ENCODE peak calls at places on chromosomes 16 and 17, in nine cellular contexts. One of them, this sample, is unnamed.

GRCh38 chr16:47777191-47777590 is 316.1 kb downstream of the PHKB start:
- DNase-seq in GM23338: no peak
- DNase-seq in OCI-LY7: no peak
- DNase-seq in PC-3: peak
- DNase-seq in neural progenitor cell: no peak
- DNase-seq in SK-N-SH: no peak
- DNase-seq in HCT116: no peak
- DNase-seq in GM23248: peak
- DNase-seq in MM.1S: no peak
- DNase-seq in this sample: no peak

GRCh38 chr16:57485916-57486857 is at the start of gene DOK4:
- DNase-seq in SK-N-SH: peak
- DNase-seq in PC-3: peak
- DNase-seq in neural progenitor cell: peak
- DNase-seq in GM23248: peak
- DNase-seq in HCT116: no peak
- DNase-seq in GM23338: peak
- DNase-seq in MM.1S: peak
- DNase-seq in OCI-LY7: peak
- DNase-seq in this sample: peak

GRCh38 chr17:68491381-68491849 is 20.8 kb upstream of the PRKAR1A start:
- DNase-seq in neural progenitor cell: no peak
- DNase-seq in OCI-LY7: peak
- DNase-seq in SK-N-SH: no peak
- DNase-seq in PC-3: no peak
- DNase-seq in GM23248: no peak
- DNase-seq in HCT116: no peak
- DNase-seq in GM23338: no peak
- DNase-seq in MM.1S: no peak
- DNase-seq in this sample: no peak

GRCh38 chr17:34566201-34566600 is 13.2 kb upstream of the TMEM132E start:
- DNase-seq in MM.1S: no peak
- DNase-seq in GM23338: no peak
- DNase-seq in HCT116: no peak
- DNase-seq in OCI-LY7: no peak
- DNase-seq in GM23248: no peak
- DNase-seq in neural progenitor cell: no peak
- DNase-seq in SK-N-SH: no peak
- DNase-seq in PC-3: no peak
- DNase-seq in this sample: no peak

GRCh38 chr17:55334285-55334684 is 69.5 kb downstream of the HLF start:
- DNase-seq in GM23248: peak
- DNase-seq in GM23338: no peak
- DNase-seq in neural progenitor cell: no peak
- DNase-seq in HCT116: no peak
- DNase-seq in OCI-LY7: no peak
- DNase-seq in PC-3: no peak
- DNase-seq in SK-N-SH: no peak
- DNase-seq in MM.1S: no peak
- DNase-seq in this sample: no peak

GRCh38 chr17:45096141-45096540 is 35.0 kb downstream of the NMT1 start:
- DNase-seq in GM23248: peak
- DNase-seq in MM.1S: no peak
- DNase-seq in OCI-LY7: peak
- DNase-seq in HCT116: peak
- DNase-seq in PC-3: peak
- DNase-seq in GM23338: peak
- DNase-seq in SK-N-SH: no peak
- DNase-seq in neural progenitor cell: peak
- DNase-seq in this sample: peak

GRCh38 chr16:74608381-74608780 is 1.5 kb upstream of the GLG1 start:
- DNase-seq in HCT116: no peak
- DNase-seq in GM23248: no peak
- DNase-seq in PC-3: no peak
- DNase-seq in SK-N-SH: no peak
- DNase-seq in neural progenitor cell: no peak
- DNase-seq in OCI-LY7: no peak
- DNase-seq in MM.1S: no peak
- DNase-seq in GM23338: no peak
- DNase-seq in this sample: no peak

GRCh38 chr16:75099738-75100615 is 16.6 kb downstream of the LDHD start:
- DNase-seq in GM23338: no peak
- DNase-seq in MM.1S: no peak
- DNase-seq in HCT116: no peak
- DNase-seq in OCI-LY7: peak
- DNase-seq in SK-N-SH: peak
- DNase-seq in PC-3: no peak
- DNase-seq in neural progenitor cell: no peak
- DNase-seq in GM23248: no peak
- DNase-seq in this sample: no peak

GRCh38 chr16:27108051-27108770 is 41.5 kb downstream of the C16orf82 start:
- DNase-seq in GM23338: no peak
- DNase-seq in SK-N-SH: no peak
- DNase-seq in PC-3: no peak
- DNase-seq in MM.1S: no peak
- DNase-seq in OCI-LY7: no peak
- DNase-seq in GM23248: no peak
- DNase-seq in neural progenitor cell: no peak
- DNase-seq in HCT116: no peak
- DNase-seq in this sample: no peak

GRCh38 chr16:55232822-55233221 is 91.2 kb upstream of the IRX6 start:
- DNase-seq in OCI-LY7: no peak
- DNase-seq in MM.1S: no peak
- DNase-seq in neural progenitor cell: no peak
- DNase-seq in HCT116: no peak
- DNase-seq in GM23338: no peak
- DNase-seq in GM23248: no peak
- DNase-seq in SK-N-SH: no peak
- DNase-seq in PC-3: no peak
- DNase-seq in this sample: no peak

GRCh38 chr17:29566473-29567361 is at the start of gene ABHD15:
- DNase-seq in OCI-LY7: peak
- DNase-seq in GM23248: peak
- DNase-seq in GM23338: peak
- DNase-seq in neural progenitor cell: peak
- DNase-seq in SK-N-SH: peak
- DNase-seq in HCT116: peak
- DNase-seq in MM.1S: peak
- DNase-seq in PC-3: peak
- DNase-seq in this sample: peak

GRCh38 chr17:1733759-1734158 is 8.9 kb upstream of the SERPINF2 start:
- DNase-seq in PC-3: no peak
- DNase-seq in neural progenitor cell: no peak
- DNase-seq in GM23338: no peak
- DNase-seq in MM.1S: no peak
- DNase-seq in OCI-LY7: no peak
- DNase-seq in HCT116: no peak
- DNase-seq in GM23248: no peak
- DNase-seq in SK-N-SH: peak
- DNase-seq in this sample: no peak

GRCh38 chr17:1730345-1731193 is 6.1 kb downstream of the WDR81 start:
- DNase-seq in neural progenitor cell: no peak
- DNase-seq in MM.1S: no peak
- DNase-seq in PC-3: no peak
- DNase-seq in OCI-LY7: no peak
- DNase-seq in SK-N-SH: peak
- DNase-seq in GM23338: no peak
- DNase-seq in GM23248: peak
- DNase-seq in HCT116: no peak
- DNase-seq in this sample: peak

GRCh38 chr17:1733047-1733357 is 8.5 kb downstream of the WDR81 start:
- DNase-seq in OCI-LY7: no peak
- DNase-seq in PC-3: no peak
- DNase-seq in GM23338: no peak
- DNase-seq in GM23248: no peak
- DNase-seq in HCT116: no peak
- DNase-seq in MM.1S: no peak
- DNase-seq in neural progenitor cell: no peak
- DNase-seq in SK-N-SH: no peak
- DNase-seq in this sample: no peak

GRCh38 chr17:1731194-1731506 is 6.6 kb downstream of the WDR81 start:
- DNase-seq in MM.1S: no peak
- DNase-seq in neural progenitor cell: no peak
- DNase-seq in HCT116: no peak
- DNase-seq in OCI-LY7: no peak
- DNase-seq in SK-N-SH: peak
- DNase-seq in PC-3: no peak
- DNase-seq in GM23338: no peak
- DNase-seq in GM23248: no peak
- DNase-seq in this sample: no peak

DNA sequence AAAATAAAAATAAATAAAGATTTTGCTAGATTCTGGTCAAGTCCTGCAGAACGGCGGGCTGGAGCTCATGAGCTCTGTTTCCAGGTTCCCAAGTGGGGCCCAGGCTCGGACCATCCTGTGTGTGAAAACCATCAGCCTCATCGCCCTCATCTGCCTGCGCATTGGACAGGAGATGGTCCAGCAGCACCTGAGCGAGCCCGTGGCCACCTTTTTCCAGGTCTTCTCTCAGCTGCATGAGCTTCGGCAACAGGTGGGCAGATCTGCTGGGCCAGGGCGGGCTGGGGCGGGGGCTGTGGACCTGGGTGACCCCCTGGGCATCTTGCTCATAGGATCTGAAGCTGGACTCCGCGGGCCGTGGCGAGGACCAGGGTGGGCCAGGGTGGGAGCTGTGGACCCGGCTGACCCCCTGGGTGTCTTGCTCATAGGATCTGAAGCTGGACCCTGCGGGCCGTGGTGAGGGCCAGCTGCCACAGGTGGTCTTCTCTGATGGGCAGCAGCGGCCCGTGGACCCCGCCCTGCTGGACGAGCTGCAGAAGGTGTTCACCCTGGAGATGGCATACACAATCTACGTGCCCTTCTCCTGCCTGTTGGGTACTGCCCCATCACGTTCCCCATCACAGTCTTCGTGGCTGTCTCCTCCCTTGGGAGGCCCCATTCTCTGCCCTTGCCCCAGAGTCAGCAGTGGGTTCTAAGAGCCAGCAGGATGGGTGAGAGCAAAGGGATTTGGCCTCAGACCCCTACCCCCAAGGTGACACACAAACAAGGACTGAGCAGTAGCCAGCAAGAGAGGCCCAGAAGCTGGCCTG is 7.9 kb downstream of the WDR81 start:
- DNase-seq in HCT116: no peak
- DNase-seq in PC-3: no peak
- DNase-seq in OCI-LY7: no peak
- DNase-seq in SK-N-SH: no peak
- DNase-seq in MM.1S: no peak
- DNase-seq in neural progenitor cell: no peak
- DNase-seq in GM23248: no peak
- DNase-seq in GM23338: no peak
- DNase-seq in this sample: no peak
- TF ChIP-seq EZH2phosphoT487 in HCT116: no peak
- TF ChIP-seq EZH2phosphoT487 in PC-3: no peak
- TF ChIP-seq EZH2phosphoT487 in OCI-LY7: no peak
- TF ChIP-seq EZH2phosphoT487 in SK-N-SH: no peak
- TF ChIP-seq EZH2phosphoT487 in MM.1S: no peak
- TF ChIP-seq EZH2phosphoT487 in neural progenitor cell: no peak
- TF ChIP-seq EZH2phosphoT487 in GM23248: no peak
- TF ChIP-seq EZH2phosphoT487 in GM23338: no peak
- TF ChIP-seq EZH2phosphoT487 in this sample: no peak

GRCh38 chr16:16188827-16189226 is 34.5 kb downstream of the ABCC6 start:
- DNase-seq in SK-N-SH: no peak
- DNase-seq in MM.1S: no peak
- DNase-seq in OCI-LY7: no peak
- DNase-seq in PC-3: no peak
- DNase-seq in neural progenitor cell: no peak
- DNase-seq in GM23338: no peak
- DNase-seq in GM23248: no peak
- DNase-seq in HCT116: no peak
- DNase-seq in this sample: no peak
- H3K4me3 ChIP-seq in SK-N-SH: no peak
- H3K4me3 ChIP-seq in MM.1S: no peak
- H3K4me3 ChIP-seq in OCI-LY7: no peak
- H3K4me3 ChIP-seq in PC-3: no peak
- H3K4me3 ChIP-seq in neural progenitor cell: no peak
- H3K4me3 ChIP-seq in GM23338: no peak
- H3K4me3 ChIP-seq in GM23248: no peak
- H3K4me3 ChIP-seq in HCT116: no peak
- H3K4me3 ChIP-seq in this sample: no peak

GRCh38 chr17:78895322-78895721 is 7.7 kb downstream of the CEP295NL start:
- DNase-seq in HCT116: no peak
- DNase-seq in neural progenitor cell: no peak
- DNase-seq in OCI-LY7: no peak
- DNase-seq in PC-3: no peak
- DNase-seq in MM.1S: no peak
- DNase-seq in SK-N-SH: no peak
- DNase-seq in GM23338: no peak
- DNase-seq in GM23248: peak
- DNase-seq in this sample: no peak

GRCh38 chr17:78892936-78893379 is 10.0 kb downstream of the CEP295NL start:
- DNase-seq in SK-N-SH: no peak
- DNase-seq in neural progenitor cell: no peak
- DNase-seq in GM23248: no peak
- DNase-seq in OCI-LY7: no peak
- DNase-seq in MM.1S: no peak
- DNase-seq in PC-3: no peak
- DNase-seq in GM23338: no peak
- DNase-seq in HCT116: no peak
- DNase-seq in this sample: no peak

GRCh38 chr17:78892520-78892919 is 10.5 kb downstream of the CEP295NL start:
- DNase-seq in GM23338: no peak
- DNase-seq in OCI-LY7: no peak
- DNase-seq in SK-N-SH: peak
- DNase-seq in neural progenitor cell: no peak
- DNase-seq in GM23248: no peak
- DNase-seq in HCT116: no peak
- DNase-seq in MM.1S: no peak
- DNase-seq in PC-3: no peak
- DNase-seq in this sample: no peak

GRCh38 chr17:78892062-78892456 is 10.9 kb downstream of the CEP295NL start:
- DNase-seq in GM23338: no peak
- DNase-seq in OCI-LY7: no peak
- DNase-seq in SK-N-SH: peak
- DNase-seq in PC-3: no peak
- DNase-seq in HCT116: no peak
- DNase-seq in neural progenitor cell: no peak
- DNase-seq in MM.1S: no peak
- DNase-seq in GM23248: no peak
- DNase-seq in this sample: no peak

DNA sequence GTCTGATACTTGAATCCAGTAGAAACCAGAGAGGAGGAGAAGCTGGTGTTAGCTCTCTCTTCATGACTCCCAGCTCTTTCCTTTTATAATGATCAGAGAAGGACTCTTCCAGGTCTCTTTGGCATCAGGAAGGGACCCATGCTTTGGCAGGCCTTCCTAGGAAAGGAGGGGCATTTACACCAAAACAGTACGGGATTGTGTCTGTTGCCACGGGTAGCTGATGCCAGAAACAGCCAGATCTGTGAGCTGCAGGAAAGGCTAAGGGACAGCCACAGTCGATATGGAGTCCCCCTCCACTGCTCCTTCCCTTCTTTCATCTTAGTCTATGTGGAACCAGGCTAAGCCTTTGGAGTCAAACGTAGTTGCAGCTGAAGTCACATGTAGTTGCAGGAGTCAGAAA is 9.3 kb downstream of the CEP295NL start:
- DNase-seq in MM.1S: no peak
- DNase-seq in neural progenitor cell: no peak
- DNase-seq in HCT116: no peak
- DNase-seq in PC-3: no peak
- DNase-seq in OCI-LY7: no peak
- DNase-seq in GM23338: no peak
- DNase-seq in SK-N-SH: no peak
- DNase-seq in GM23248: no peak
- DNase-seq in this sample: no peak
- TF ChIP-seq EZH2phosphoT487 in MM.1S: no peak
- TF ChIP-seq EZH2phosphoT487 in neural progenitor cell: no peak
- TF ChIP-seq EZH2phosphoT487 in HCT116: no peak
- TF ChIP-seq EZH2phosphoT487 in PC-3: no peak
- TF ChIP-seq EZH2phosphoT487 in OCI-LY7: no peak
- TF ChIP-seq EZH2phosphoT487 in GM23338: no peak
- TF ChIP-seq EZH2phosphoT487 in SK-N-SH: no peak
- TF ChIP-seq EZH2phosphoT487 in GM23248: no peak
- TF ChIP-seq EZH2phosphoT487 in this sample: no peak

GRCh38 chr17:64920026-64920418 is 744 bp upstream of the LRRC37A3 start:
- DNase-seq in PC-3: peak
- DNase-seq in neural progenitor cell: peak
- DNase-seq in GM23248: peak
- DNase-seq in HCT116: no peak
- DNase-seq in OCI-LY7: no peak
- DNase-seq in MM.1S: no peak
- DNase-seq in GM23338: peak
- DNase-seq in SK-N-SH: no peak
- DNase-seq in this sample: no peak
- H3K4me3 ChIP-seq in PC-3: peak
- H3K4me3 ChIP-seq in neural progenitor cell: peak
- H3K4me3 ChIP-seq in GM23248: peak
- H3K4me3 ChIP-seq in HCT116: peak
- H3K4me3 ChIP-seq in OCI-LY7: peak
- H3K4me3 ChIP-seq in MM.1S: peak
- H3K4me3 ChIP-seq in GM23338: peak
- H3K4me3 ChIP-seq in SK-N-SH: peak
- H3K4me3 ChIP-seq in this sample: peak